ENCODE peak calls at places on chromosomes 16 and 17, in seven cellular contexts. T, U, R, C, X, S and D are unnamed samples.

GRCh38 chr17:74283371-74283673 is 9.3 kb downstream of the DNAI2 start:
- DNase-seq in T (no peak), U (no peak), R (no peak), C (no peak), X (no peak), S (no peak), D (no peak)

GRCh38 chr17:31693433-31694210 is 165.4 kb downstream of the COPRS start:
- DNase-seq in T (no peak), U (no peak), R (no peak), C (peak), X (no peak), S (no peak), D (no peak)

GRCh38 chr17:81890447-81891302 is 711 bp downstream of the ALYREF start:
- DNase-seq in T (no peak), U (no peak), R (no peak), C (no peak), X (no peak), S (no peak), D (peak)

GRCh38 chr17:45123930-45124796 is 8.2 kb downstream of the PLCD3 start:
- DNase-seq in T (peak), U (peak), R (peak), C (no peak), X (peak), S (peak), D (no peak)

GRCh38 chr16:66473654-66474519 is 46.8 kb downstream of the BEAN1 start:
- DNase-seq in T (no peak), U (peak), R (no peak), C (no peak), X (no peak), S (no peak), D (no peak)

GRCh38 chr16:85783441-85783840 is 15.9 kb downstream of the EMC8 start:
- DNase-seq in T (no peak), U (no peak), R (no peak), C (no peak), X (no peak), S (no peak), D (no peak)

GRCh38 chr16:8958344-8958808 is 5.3 kb downstream of the USP7 start:
- DNase-seq in T (no peak), U (no peak), R (peak), C (no peak), X (peak), S (no peak), D (peak)

GRCh38 chr16:90034504-90034903 is 15.2 kb upstream of the DBNDD1 start:
- DNase-seq in T (no peak), U (no peak), R (no peak), C (no peak), X (no peak), S (no peak), D (no peak)

DNA sequence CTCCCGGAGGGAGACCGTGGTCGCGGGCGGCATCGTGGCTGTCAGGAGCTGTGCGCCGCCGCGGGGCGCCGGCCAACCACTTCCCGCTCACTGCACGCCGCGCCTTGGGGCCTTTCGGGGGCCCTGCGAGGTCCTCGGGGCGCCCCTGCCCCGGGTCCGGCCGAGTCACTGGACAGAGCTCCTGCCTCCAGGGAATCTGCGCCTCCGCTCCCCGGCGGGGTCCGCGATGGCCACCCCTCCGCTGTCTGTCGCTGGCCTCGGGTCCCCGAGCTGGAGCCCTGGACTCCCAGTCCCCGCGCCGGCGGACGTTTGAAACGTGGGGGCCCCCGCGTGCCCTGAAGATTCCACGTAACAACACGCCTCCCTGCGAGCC is at the start of gene QRICH2:
- DNase-seq in T (no peak), U (no peak), R (no peak), C (no peak), X (no peak), S (no peak), D (peak)
- H3K4me3 ChIP-seq in T (no peak), U (no peak), R (no peak), C (no peak), X (no peak), S (no peak), D (no peak)

DNA sequence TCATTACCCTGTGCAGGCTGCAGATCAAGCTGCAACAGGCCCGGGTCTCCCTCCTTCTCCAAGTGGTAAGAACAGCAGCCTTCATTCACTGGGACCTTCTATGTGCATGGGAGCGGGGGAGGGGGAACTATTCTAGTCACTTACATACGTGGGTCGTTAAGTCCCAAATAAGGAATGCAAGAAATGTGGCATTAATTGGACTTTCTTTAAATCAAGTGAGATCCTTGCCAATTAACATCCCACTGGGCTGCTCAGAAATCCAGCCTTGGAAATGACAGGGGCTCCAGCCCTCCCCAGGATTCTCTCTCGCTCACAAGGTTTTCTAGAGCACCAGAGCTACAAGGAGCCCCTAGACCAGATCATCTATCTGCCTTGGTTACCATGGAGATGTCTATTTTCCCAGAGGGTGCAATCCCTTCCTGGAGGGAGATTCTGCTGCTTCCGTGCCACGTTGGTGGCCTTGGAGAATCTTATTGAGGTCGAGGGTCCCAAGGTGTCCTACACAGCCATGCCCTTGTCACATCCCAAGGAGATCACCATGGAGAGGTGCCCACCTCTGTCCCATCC is 5.2 kb upstream of the EIF1 start:
- DNase-seq in T (no peak), U (no peak), R (no peak), C (no peak), X (no peak), S (no peak), D (no peak)
- H3K4me3 ChIP-seq in T (no peak), U (no peak), R (no peak), C (no peak), X (no peak), S (no peak), D (no peak)

DNA sequence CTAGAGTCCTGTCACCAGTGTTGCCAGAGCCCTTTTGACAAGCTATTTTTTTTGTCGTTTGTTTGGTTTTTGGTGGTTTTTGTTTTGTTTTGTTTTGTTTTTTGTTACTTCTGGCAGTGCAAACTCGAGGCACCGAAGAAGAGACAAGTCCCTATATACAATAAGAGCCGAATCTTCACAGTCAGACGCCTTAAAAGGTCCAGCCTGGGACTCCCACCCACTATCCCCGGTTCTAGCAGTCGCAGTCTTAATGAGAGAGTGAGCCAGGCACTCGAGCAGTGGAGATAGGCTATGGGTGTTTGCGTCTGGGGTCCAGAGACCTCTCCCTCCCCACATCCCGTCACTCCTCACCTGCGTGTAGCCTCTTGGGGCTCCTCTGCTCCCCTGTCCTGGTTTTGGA is 1.9 kb downstream of the OR1F1 start:
- DNase-seq in T (no peak), U (no peak), R (no peak), C (no peak), X (no peak), S (no peak), D (no peak)
- H3K4me3 ChIP-seq in T (no peak), U (no peak), R (no peak), C (no peak), X (no peak), S (no peak), D (no peak)

DNA sequence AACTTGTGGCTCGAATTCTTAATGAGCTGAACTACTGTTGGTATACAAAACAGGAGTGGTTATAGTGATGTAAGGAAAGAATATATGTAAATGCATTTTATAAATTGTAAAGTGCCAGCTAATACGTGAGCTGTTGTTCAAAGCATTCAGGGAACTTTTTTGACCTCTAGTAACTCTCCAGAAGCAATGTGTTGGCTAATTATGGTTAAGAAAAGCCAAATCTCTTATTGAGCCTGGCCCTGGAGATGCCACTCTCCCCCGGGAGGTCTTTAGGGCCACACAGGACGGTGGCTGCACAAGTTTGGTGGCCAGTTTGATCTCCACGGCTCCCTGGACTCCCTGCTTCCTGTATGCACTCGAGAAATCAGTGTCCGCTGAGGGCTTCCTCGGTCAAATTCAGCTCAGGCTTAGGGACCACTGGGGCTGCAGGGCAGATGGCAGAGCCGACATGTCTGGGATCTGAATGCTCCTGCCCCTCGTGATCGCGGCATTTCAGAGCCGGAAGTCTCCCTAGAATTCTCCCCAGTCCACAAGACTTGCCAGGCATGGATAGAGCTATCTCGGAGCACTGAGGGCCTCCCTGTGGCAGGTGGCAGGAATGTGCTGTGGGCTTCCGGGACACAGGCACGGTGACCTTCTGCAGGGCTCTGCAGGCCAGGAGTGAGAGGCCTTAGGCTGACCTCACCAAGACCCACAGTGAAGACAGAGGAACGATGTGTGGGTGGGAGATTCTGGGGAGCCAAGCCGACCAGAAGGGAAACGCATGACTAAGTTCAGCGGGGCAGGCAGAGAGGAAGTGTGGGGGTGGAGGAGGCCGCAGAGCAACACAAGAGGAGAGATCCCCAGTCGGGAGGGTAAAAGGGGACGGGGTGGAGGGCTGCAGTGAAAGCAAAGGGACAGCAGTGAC is 18.6 kb upstream of the PITPNM3 start:
- DNase-seq in T (no peak), U (peak), R (peak), C (no peak), X (peak), S (peak), D (peak)
- H3K4me3 ChIP-seq in T (no peak), U (no peak), R (no peak), C (no peak), X (no peak), S (no peak), D (no peak)

DNA sequence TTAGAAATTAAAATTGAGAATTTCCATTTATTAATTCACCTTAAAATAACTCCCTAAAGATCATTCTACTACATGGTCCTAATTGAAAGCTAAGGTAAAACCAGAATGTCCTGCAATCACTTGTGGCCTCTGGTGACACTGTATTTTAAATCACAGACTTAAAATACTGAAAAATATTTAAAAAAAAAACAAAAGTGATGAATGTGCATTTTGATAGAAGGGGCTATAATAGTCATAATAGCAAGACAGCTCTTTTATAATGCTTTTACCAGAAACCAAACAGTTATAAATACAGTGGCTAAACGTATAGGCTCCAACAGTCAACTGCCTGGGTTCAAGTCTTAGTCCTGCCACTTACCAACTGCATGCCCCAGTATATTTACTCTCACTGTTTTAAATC is 21.2 kb downstream of the PHLPP2 start:
- DNase-seq in T (no peak), U (no peak), R (no peak), C (no peak), X (no peak), S (no peak), D (no peak)
- H3K4me3 ChIP-seq in T (no peak), U (no peak), R (no peak), C (no peak), X (no peak), S (no peak), D (no peak)

DNA sequence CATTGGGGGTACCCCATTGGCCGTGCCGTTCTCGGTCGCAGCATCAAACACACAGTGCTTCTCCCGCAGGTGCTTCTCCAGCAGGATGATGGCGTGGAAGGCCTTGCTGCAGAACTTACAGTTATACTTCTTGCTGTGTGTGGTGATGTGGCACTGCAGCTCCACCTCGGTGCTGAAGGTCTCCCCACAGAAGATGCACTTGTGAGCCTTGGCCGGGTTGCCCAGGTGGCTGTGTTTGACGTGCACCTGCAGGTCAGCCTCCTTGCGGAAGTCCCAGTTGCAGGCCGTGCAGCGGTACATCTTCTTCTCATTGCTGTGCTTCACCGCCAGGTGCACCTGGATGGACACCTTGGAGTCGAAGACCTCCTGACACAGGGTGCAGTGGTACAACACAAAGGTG is 219.3 kb downstream of the ZNF423 start:
- DNase-seq in T (no peak), U (no peak), R (no peak), C (peak), X (no peak), S (no peak), D (peak)
- H3K4me3 ChIP-seq in T (no peak), U (no peak), R (no peak), C (no peak), X (no peak), S (no peak), D (no peak)

GRCh38 chr16:30397776-30398659 is 2.8 kb downstream of the ZNF48 start:
- DNase-seq in T (no peak), U (no peak), R (no peak), C (no peak), X (no peak), S (no peak), D (peak)

GRCh38 chr16:30395992-30396560 is 856 bp downstream of the ZNF48 start:
- DNase-seq in T (peak), U (no peak), R (no peak), C (no peak), X (peak), S (no peak), D (no peak)

GRCh38 chr16:30399435-30400186 is 4.4 kb downstream of the ZNF48 start:
- DNase-seq in T (no peak), U (no peak), R (no peak), C (no peak), X (no peak), S (no peak), D (no peak)

GRCh38 chr16:30397056-30397455 is 1.8 kb downstream of the ZNF48 start:
- DNase-seq in T (no peak), U (no peak), R (no peak), C (no peak), X (no peak), S (no peak), D (no peak)

DNA sequence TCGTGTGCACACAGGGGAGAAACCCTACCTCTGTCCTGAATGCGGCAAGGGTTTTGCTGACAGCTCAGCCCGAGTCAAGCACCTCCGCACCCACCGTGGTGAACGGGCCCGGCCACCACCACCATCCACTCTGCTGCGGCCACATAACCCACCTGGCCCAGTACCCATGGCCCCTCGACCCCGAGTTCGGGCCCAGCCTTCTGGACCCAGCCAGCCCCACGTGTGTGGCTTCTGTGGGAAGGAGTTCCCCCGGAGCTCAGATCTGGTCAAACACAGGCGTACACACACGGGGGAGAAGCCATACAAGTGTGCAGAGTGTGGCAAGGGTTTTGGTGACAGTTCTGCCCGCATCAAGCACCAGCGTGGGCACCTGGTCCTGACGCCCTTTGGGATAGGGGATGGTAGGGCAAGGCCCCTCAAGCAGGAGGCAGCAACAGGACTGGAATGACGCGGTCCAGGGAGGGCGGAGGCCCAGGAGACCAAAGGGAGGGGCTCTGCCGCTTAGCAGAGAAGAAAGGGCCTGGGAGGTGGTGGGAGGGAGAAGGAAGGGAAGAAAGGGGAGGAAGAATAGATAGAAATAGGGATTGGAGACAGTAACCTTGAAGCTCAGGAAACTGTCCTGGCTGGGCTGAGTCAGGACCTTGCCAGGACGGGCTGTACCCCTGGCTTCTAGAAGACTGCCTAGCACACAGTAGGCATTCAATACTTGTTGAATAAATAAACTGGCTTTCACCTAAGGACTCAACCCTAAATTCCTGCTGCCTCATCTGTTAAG is 3.6 kb downstream of the ZNF48 start:
- DNase-seq in T (no peak), U (no peak), R (no peak), C (no peak), X (no peak), S (no peak), D (no peak)
- H3K4me3 ChIP-seq in T (no peak), U (no peak), R (no peak), C (no peak), X (no peak), S (no peak), D (no peak)